ENCODE peak calls at places on chromosomes 4 and X, in seven cellular contexts. P is stimulated activated CD8-positive, alpha-beta memory T cell treated with anti-CD3 and anti-CD28 coated beads, Interleukin-7, amount 100 ng/mL, for 1 hour; M is uterus; A is naive thymus-derived CD8-positive, alpha-beta T cell; G is A172; H is psoas muscle; D is activated CD4-positive, alpha-beta T cell treated with anti-CD3 and anti-CD28 coated beads, Interleukin-2, amount 50 U/mL, for 1 hour. Z is an unnamed sample.

GRCh38 chrX:40105791-40106676 is 8.3 kb upstream of the BCOR start:
- DNase-seq in M (peak), A (peak), P (no peak), D (peak), H (peak), G (no peak), Z (peak)

GRCh38 chr4:79498282-79498681 is 90.3 kb upstream of the GK2 start:
- DNase-seq in D (no peak), G (no peak), P (no peak), H (no peak), A (no peak), M (no peak), Z (no peak)

GRCh38 chrX:22481436-22481835 is 208.7 kb downstream of the CBLL2 start:
- DNase-seq in A (no peak), D (no peak), M (no peak), P (no peak), H (no peak), G (no peak), Z (no peak)

GRCh38 chrX:133995759-133996158 is 10.4 kb upstream of the GPC3 start:
- DNase-seq in A (no peak), M (no peak), G (no peak), D (no peak), P (no peak), H (no peak), Z (no peak)

GRCh38 chrX:132958086-132958703 is at the start of gene HS6ST2:
- DNase-seq in D (no peak), H (peak), M (peak), P (no peak), G (no peak), A (no peak), Z (peak)

GRCh38 chr4:124105212-124105611 is 607.3 kb downstream of the ANKRD50 start:
- DNase-seq in A (no peak), H (no peak), P (no peak), D (no peak), M (no peak), G (peak), Z (peak)

GRCh38 chrX:3527811-3528210 is 181.4 kb upstream of the MXRA5 start:
- DNase-seq in P (no peak), M (no peak), G (peak), H (no peak), A (no peak), D (no peak), Z (no peak)

GRCh38 chr4:181968371-181968770 is 274.8 kb upstream of the TENM3 start:
- DNase-seq in M (no peak), D (no peak), G (peak), H (no peak), A (no peak), P (no peak), Z (peak)

GRCh38 chr4:19512086-19512485 is 739.6 kb upstream of the SLIT2 start:
- DNase-seq in H (no peak), P (no peak), D (no peak), G (no peak), M (no peak), A (no peak), Z (no peak)

GRCh38 chr4:7073526-7074390 is 5.9 kb upstream of the GRPEL1 start:
- DNase-seq in G (peak), M (no peak), H (no peak), D (no peak), A (no peak), P (no peak), Z (peak)

GRCh38 chrX:57951666-57952319 is 41.5 kb upstream of the ZXDA start:
- DNase-seq in H (peak), P (no peak), G (no peak), D (no peak), A (no peak), M (no peak), Z (no peak)

GRCh38 chr4:84379881-84380618 is 119.0 kb downstream of the NKX6-1 start:
- DNase-seq in M (no peak), P (no peak), A (no peak), D (no peak), H (no peak), G (peak), Z (peak)

GRCh38 chr4:95415346-95415771 is 133.4 kb downstream of the UNC5C start:
- DNase-seq in G (no peak), M (no peak), D (no peak), A (no peak), H (no peak), P (no peak), Z (peak)

GRCh38 chr4:103046416-103047290 is 27.1 kb upstream of the SLC9B1 start:
- DNase-seq in A (peak), P (peak), M (no peak), H (no peak), G (peak), D (peak), Z (peak)

GRCh38 chr4:13665711-13666660 is 38.5 kb upstream of the BOD1L1 start:
- DNase-seq in A (no peak), H (no peak), M (no peak), P (no peak), G (no peak), D (no peak), Z (no peak)